ENCODE peak calls at places on chromosomes 7 and 10, in eight cellular contexts. Z, G, A, C, Q, V, F and N are unnamed samples.

GRCh38 chr10:59268460-59268859 is 92.0 kb downstream of the PHYHIPL start:
- DNase-seq in F (no peak), V (no peak), A (no peak), G (no peak), Z (no peak), Q (no peak), C (no peak), N (no peak)

GRCh38 chr7:138785587-138786437 is 12.0 kb upstream of the TMEM213 start:
- DNase-seq in G (peak; percentile 11), A (no peak), V (no peak), C (no peak), Z (no peak), F (no peak), Q (no peak), N (no peak)

GRCh38 chr10:123488436-123488835 is 177.7 kb upstream of the GPR26 start:
- DNase-seq in Q (peak; percentile 86), Z (no peak), F (no peak), G (no peak), C (no peak), A (no peak), V (no peak), N (no peak)

GRCh38 chr7:151304856-151305255 is 36.8 kb upstream of the NUB1 start:
- DNase-seq in F (no peak), A (no peak), Q (peak; percentile 34), G (no peak), V (peak; percentile 6), Z (no peak), C (no peak), N (peak; percentile 16)

GRCh38 chr10:86108696-86109095 is 257.9 kb downstream of the GRID1 start:
- DNase-seq in C (no peak), F (no peak), A (no peak), G (no peak), Q (no peak), V (no peak), Z (no peak), N (no peak)

GRCh38 chr10:11330383-11331020 is 280.9 kb downstream of the USP6NL start:
- DNase-seq in C (no peak), Q (no peak), G (peak; percentile 59), F (no peak), V (no peak), A (no peak), Z (peak; percentile 21), N (no peak)

GRCh38 chr7:106770191-106770590 is 94.9 kb upstream of the PIK3CG start:
- DNase-seq in Q (no peak), V (no peak), C (no peak), G (peak; percentile 84), Z (peak; percentile 66), F (no peak), A (no peak), N (no peak)

GRCh38 chr10:125684583-125684982 is 1.6 kb upstream of the TEX36 start:
- DNase-seq in C (no peak), A (no peak), Z (no peak), G (no peak), Q (no peak), V (no peak), F (no peak), N (no peak)

GRCh38 chr10:125137601-125138438 is 22.5 kb downstream of the CTBP2 start:
- DNase-seq in V (no peak), Z (no peak), C (no peak), A (no peak), G (no peak), Q (no peak), F (no peak), N (no peak)

GRCh38 chr7:90850516-90850915 is 254.4 kb downstream of the CDK14 start:
- DNase-seq in G (no peak), A (no peak), C (no peak), Z (no peak), Q (no peak), F (no peak), V (peak; percentile 11), N (no peak)

GRCh38 chr7:94183289-94183749 is 179.2 kb upstream of the BET1 start:
- DNase-seq in A (peak; percentile 15), Z (peak; percentile 100), F (peak; percentile 35), Q (peak; percentile 11), G (peak; percentile 100), C (no peak), V (no peak), N (no peak)

GRCh38 chr10:1043532-1043995 is 5.4 kb downstream of the IDI1 start:
- DNase-seq in A (peak; percentile 36), F (peak; percentile 44), C (peak; percentile 70), Q (no peak), Z (no peak), V (no peak), G (no peak), N (peak; percentile 21)

GRCh38 chr7:91864070-91864469 is 16.4 kb downstream of the MTERF1 start:
- DNase-seq in C (no peak), Z (no peak), V (no peak), F (no peak), G (no peak), Q (no peak), A (no peak), N (no peak)

GRCh38 chr7:91866599-91867148 is 13.8 kb downstream of the MTERF1 start:
- DNase-seq in Q (no peak), G (no peak), A (no peak), F (no peak), V (no peak), Z (no peak), C (no peak), N (no peak)

GRCh38 chr7:91872069-91872468 is 8.4 kb downstream of the MTERF1 start:
- DNase-seq in G (no peak), Z (no peak), V (no peak), A (no peak), Q (no peak), C (no peak), F (no peak), N (no peak)

GRCh38 chr7:91872928-91873327 is 7.6 kb downstream of the MTERF1 start:
- DNase-seq in Z (no peak), F (no peak), V (no peak), A (no peak), G (no peak), Q (no peak), C (no peak), N (no peak)

DNA sequence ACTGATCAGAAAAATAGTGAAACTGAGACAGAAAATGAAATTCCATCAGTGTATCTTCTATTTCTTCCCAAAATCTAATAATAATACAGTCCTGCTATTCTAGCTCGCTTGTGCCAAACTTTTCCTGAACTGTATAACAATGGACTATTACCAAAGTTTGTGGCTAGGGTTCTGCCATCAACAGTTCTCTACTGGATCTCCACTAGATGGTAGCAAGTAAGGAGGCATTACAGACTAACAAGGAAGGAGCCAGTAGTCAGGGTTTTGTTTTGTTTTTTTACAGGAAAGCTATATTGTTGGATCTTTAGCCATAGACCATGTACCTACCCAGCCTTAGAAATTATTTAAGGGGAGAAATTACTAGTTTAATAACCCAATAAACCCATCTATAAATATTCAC is 10.8 kb downstream of the MTERF1 start:
- DNase-seq in F (no peak), V (no peak), A (no peak), G (no peak), Z (no peak), Q (no peak), C (no peak), N (no peak)
- TF ChIP-seq CTCF in F (no peak), V (no peak), A (no peak), G (no peak), Z (no peak), Q (no peak), C (no peak), N (no peak)

GRCh38 chr7:56175784-56176183 is 59.6 kb upstream of the NUPR2 start:
- DNase-seq in V (no peak), Z (no peak), Q (no peak), A (no peak), F (no peak), G (no peak), C (no peak), N (no peak)
- TF ChIP-seq CTCF in V (no peak), Z (no peak), Q (no peak), A (no peak), F (no peak), G (no peak), C (no peak), N (no peak)

GRCh38 chr7:119415682-119416081 is 857.3 kb upstream of the KCND2 start:
- DNase-seq in V (no peak), Z (no peak), F (no peak), C (no peak), Q (no peak), A (no peak), G (no peak), N (no peak)
- TF ChIP-seq CTCF in V (no peak), Z (no peak), F (no peak), C (no peak), Q (no peak), A (no peak), G (no peak), N (no peak)

GRCh38 chr7:6268909-6269306 is 3.5 kb downstream of the CYTH3 start:
- DNase-seq in G (no peak), C (no peak), F (no peak), Q (no peak), A (no peak), V (no peak), Z (no peak), N (peak; percentile 44)
- TF ChIP-seq CTCF in G (no peak), C (no peak), F (no peak), Q (no peak), A (no peak), V (no peak), Z (no peak), N (no peak)

GRCh38 chr7:40757097-40757496 is 622.3 kb downstream of the SUGCT start:
- DNase-seq in Q (peak; percentile 62), V (no peak), Z (no peak), F (no peak), C (no peak), G (no peak), A (no peak), N (no peak)

GRCh38 chr7:40760293-40760964 is 625.6 kb downstream of the SUGCT start:
- DNase-seq in Q (no peak), Z (no peak), A (no peak), G (no peak), F (no peak), V (no peak), C (no peak), N (no peak)

GRCh38 chr7:40758590-40758989 is 623.8 kb downstream of the SUGCT start:
- DNase-seq in A (no peak), F (no peak), G (no peak), V (no peak), C (no peak), Z (no peak), Q (peak; percentile 74), N (no peak)

GRCh38 chr7:40753455-40753854 is 618.6 kb downstream of the SUGCT start:
- DNase-seq in G (no peak), V (no peak), C (no peak), F (no peak), Q (no peak), Z (no peak), A (no peak), N (no peak)

GRCh38 chr7:40755438-40755837 is 620.6 kb downstream of the SUGCT start:
- DNase-seq in A (no peak), Q (no peak), G (no peak), V (no peak), C (no peak), Z (no peak), F (no peak), N (no peak)
- TF ChIP-seq CTCF in A (no peak), Q (no peak), G (no peak), V (no peak), C (no peak), Z (no peak), F (no peak), N (no peak)